ENCODE peak calls at places on chromosomes 5 and 9, in four cellular contexts. H, A, G and M are unnamed samples.

GRCh38 chr5:139783436-139783955 is 12.1 kb upstream of the PSD2 start:
- DNase-seq in H (no peak), A (no peak), G (peak; percentile 46), M (no peak)

GRCh38 chr5:170788626-170789304 is 5.2 kb downstream of the GABRP start:
- DNase-seq in H (no peak), A (no peak), G (no peak), M (no peak)

GRCh38 chr5:169018980-169019379 is 282.0 kb downstream of the SLIT3 start:
- DNase-seq in H (no peak), A (no peak), G (no peak), M (peak; percentile 11)

GRCh38 chr9:91532325-91532724 is 108.7 kb upstream of the NFIL3 start:
- DNase-seq in H (no peak), A (no peak), G (no peak), M (no peak)

GRCh38 chr5:387491-388265 is 55.3 kb upstream of the EXOC3 start:
- DNase-seq in H (no peak), A (no peak), G (no peak), M (no peak)

GRCh38 chr9:36132081-36132480 is 4.5 kb upstream of the GLIPR2 start:
- DNase-seq in H (no peak), A (no peak), G (no peak), M (no peak)

GRCh38 chr5:151222769-151223446 is 984 bp downstream of the CCDC69 start:
- DNase-seq in H (peak; percentile 13), A (peak; percentile 41), G (peak; percentile 69), M (peak; percentile 57)

GRCh38 chr9:692636-693459 is 148.6 kb upstream of the DMRT1 start:
- DNase-seq in H (no peak), A (no peak), G (no peak), M (no peak)

GRCh38 chr5:102975040-102975439 is 144.9 kb downstream of the GIN1 start:
- DNase-seq in H (no peak), A (no peak), G (no peak), M (no peak)

GRCh38 chr9:37719526-37719925 is 34.1 kb upstream of the TRMT10B start:
- DNase-seq in H (no peak), A (no peak), G (no peak), M (no peak)

GRCh38 chr5:34597034-34597433 is 59.1 kb upstream of the RAI14 start:
- DNase-seq in H (no peak), A (no peak), G (no peak), M (no peak)

GRCh38 chr9:123326662-123327093 is 29.3 kb upstream of the CRB2 start:
- DNase-seq in H (no peak), A (no peak), G (no peak), M (no peak)

GRCh38 chr9:33106827-33107621 is 30.6 kb upstream of the SMU1 start:
- DNase-seq in H (no peak), A (peak; percentile 42), G (peak; percentile 76), M (peak; percentile 73)

GRCh38 chr9:21392270-21392669 is 7.1 kb upstream of the IFNA2 start:
- DNase-seq in H (peak; percentile 83), A (no peak), G (no peak), M (no peak)

GRCh38 chr9:3857673-3858072 is 331.9 kb upstream of the RFX3 start:
- DNase-seq in H (no peak), A (no peak), G (no peak), M (no peak)

GRCh38 chr9:14524881-14525515 is 168.2 kb downstream of the ZDHHC21 start:
- DNase-seq in H (no peak), A (no peak), G (no peak), M (no peak)

GRCh38 chr9:137492464-137493162 is 33.5 kb upstream of the NSMF start:
- DNase-seq in H (peak; percentile 58), A (peak; percentile 35), G (no peak), M (no peak)

GRCh38 chr9:81562221-81563019 is 126.9 kb downstream of the TLE1 start:
- DNase-seq in H (peak; percentile 51), A (peak; percentile 74), G (peak; percentile 77), M (peak; percentile 76)

GRCh38 chr5:113660848-113661247 is 147.4 kb downstream of the YTHDC2 start:
- DNase-seq in H (no peak), A (no peak), G (no peak), M (no peak)

GRCh38 chr9:137205126-137206069 is at the start of the genes NDOR1 and TMEM203:
- DNase-seq in H (peak; percentile 84), A (peak; percentile 92), G (peak; percentile 96), M (peak; percentile 94)

GRCh38 chr9:135909371-135909770 is 2.0 kb upstream of the CAMSAP1 start:
- DNase-seq in H (no peak), A (no peak), G (no peak), M (no peak)

DNA sequence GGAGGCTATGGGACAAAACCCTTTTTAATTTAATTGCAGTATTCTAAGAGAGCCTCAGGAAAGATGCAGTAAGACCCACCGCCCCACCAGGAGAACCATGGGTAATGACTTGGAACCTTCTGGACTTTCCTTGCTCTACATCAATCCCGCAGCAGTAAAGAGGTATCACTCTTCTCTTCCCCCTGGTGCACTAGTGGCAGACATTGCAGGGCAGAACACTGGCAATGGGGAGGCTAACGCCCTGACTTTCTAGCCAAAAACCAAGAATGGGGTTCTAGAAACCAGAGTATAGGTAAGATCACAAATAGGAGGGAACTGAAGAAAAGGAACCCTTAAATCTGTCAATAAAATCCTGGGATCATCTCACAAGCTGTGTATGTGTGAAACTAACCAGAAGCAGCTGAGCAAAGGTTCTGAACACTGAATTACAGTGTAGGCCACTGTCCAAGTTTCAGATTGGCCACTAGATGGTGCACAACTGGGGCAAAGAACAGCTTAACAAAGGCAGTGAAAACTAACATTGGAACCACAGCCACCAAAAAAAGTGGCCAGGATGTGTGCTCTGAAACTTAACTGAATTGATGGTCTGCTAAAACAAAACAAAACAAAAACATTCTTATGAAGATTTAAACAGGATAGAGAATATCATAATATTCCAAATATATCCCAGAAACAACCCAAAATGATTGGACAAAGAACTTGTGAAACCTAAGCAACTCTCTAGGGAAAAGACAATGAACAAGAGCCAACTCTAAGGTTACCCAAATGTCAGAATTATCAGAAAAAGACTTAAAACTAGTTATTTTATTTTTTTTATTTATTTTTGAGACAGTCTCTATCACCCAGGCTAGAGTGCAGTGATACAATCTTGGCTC is 6.6 kb upstream of the FAM151B start:
- DNase-seq in H (peak; percentile 63), A (no peak), G (no peak), M (peak; percentile 31)
- TF ChIP-seq CTCF in H (peak; percentile 68), A (peak; percentile 37), G (peak; percentile 47), M (peak; percentile 34)

GRCh38 chr9:76459691-76460635 is 981 bp downstream of the GCNT1 start:
- DNase-seq in H (peak; percentile 29), A (peak; percentile 29), G (no peak), M (peak; percentile 20)
- H3K4me1 ChIP-seq in H (peaks cover 22% of the 10 kb centered on the region), A (peaks cover 4% of the 10 kb centered on the region), G (peaks cover 9% of the 10 kb centered on the region), M (peaks cover 6% of the 10 kb centered on the region)

GRCh38 chr5:133049726-133050048 is 2.1 kb upstream of the HSPA4 start:
- DNase-seq in H (peak; percentile 49), A (no peak), G (no peak), M (no peak)

GRCh38 chr5:133050500-133050899 is 1.3 kb upstream of the HSPA4 start:
- DNase-seq in H (no peak), A (no peak), G (no peak), M (no peak)

GRCh38 chr5:133051547-133052316 is at the start of gene HSPA4:
- DNase-seq in H (peak; percentile 99), A (peak; percentile 97), G (peak; percentile 98), M (peak; percentile 98)

GRCh38 chr5:133052317-133053175 is 733 bp downstream of the HSPA4 start:
- DNase-seq in H (peak; percentile 52), A (peak; percentile 71), G (peak; percentile 72), M (peak; percentile 75)

GRCh38 chr5:133051117-133051546 is 681 bp upstream of the HSPA4 start:
- DNase-seq in H (no peak), A (no peak), G (no peak), M (no peak)
- TF ChIP-seq CTCF in H (no peak), A (no peak), G (no peak), M (no peak)

GRCh38 chr5:61301820-61302563 is 30.1 kb upstream of the ZSWIM6 start:
- DNase-seq in H (peak; percentile 96), A (peak; percentile 72), G (peak; percentile 83), M (peak; percentile 89)

GRCh38 chr5:61301345-61301744 is 30.7 kb upstream of the ZSWIM6 start:
- DNase-seq in H (no peak), A (no peak), G (no peak), M (no peak)

GRCh38 chr5:61306531-61307195 is 25.4 kb upstream of the ZSWIM6 start:
- DNase-seq in H (peak; percentile 77), A (no peak), G (no peak), M (no peak)

GRCh38 chr5:61304611-61305369 is 27.3 kb upstream of the ZSWIM6 start:
- DNase-seq in H (peak; percentile 98), A (no peak), G (no peak), M (no peak)

GRCh38 chr5:61303348-61303747 is 28.7 kb upstream of the ZSWIM6 start:
- DNase-seq in H (no peak), A (no peak), G (no peak), M (no peak)
- H3K4me1 ChIP-seq in H (peaks cover 82% of the 10 kb centered on the region), A (no peaks in the 10 kb centered on the region), G (peaks cover 24% of the 10 kb centered on the region), M (peaks cover 8% of the 10 kb centered on the region)

DNA sequence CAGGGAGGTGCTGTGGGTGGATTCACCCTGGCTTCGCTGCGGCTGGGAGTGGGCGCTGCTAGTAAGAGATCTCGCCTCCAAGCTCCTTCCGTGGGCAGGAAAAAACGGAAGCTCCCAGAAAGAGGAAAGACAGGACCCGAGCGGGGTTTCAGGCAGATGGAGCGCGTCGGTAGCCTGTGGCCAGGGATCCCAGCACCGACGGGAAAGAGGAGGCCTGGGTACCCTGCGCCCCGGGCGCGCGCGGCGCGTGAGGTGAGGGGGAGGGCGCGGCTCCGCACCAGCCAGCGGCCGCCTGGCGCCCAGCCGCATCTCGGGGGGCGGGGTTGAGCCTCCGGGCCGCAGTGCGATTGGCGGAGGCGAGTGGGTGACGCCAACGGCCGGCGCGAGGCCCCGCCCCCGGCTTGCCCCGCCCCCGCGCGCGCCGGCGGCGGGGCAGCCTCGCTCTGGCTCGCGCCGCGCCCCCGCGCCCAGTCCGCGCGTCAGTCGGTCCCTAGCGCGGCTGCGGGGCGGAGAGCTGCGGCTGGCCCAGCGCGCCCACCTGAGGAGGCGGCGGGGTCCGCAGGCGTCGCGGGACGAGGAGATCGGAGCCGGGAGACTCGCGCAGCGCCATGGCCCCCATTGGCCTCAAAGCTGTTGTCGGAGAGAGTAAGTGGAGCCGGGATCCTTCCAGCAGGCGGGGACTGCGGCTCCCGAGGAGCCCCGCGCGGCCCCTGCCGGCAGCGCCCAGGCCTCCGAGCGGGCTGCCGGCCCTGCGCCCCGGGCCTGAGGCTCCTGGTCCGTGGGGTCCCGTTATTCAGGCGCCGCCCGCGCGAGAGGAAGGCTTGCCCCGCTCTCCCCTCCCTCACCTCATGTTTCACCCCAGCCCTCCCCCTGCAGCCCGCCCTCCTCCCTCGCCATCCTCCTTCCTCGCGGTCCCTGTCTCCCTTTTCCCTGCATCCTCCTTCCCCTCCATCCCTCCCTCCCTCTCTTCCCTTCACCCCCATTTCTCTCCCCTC is at the start of gene STXBP1:
- DNase-seq in H (peak; percentile 81), A (peak; percentile 95), G (peak; percentile 93), M (peak; percentile 92)
- TF ChIP-seq CTCF in H (peak; percentile 10), A (no peak), G (no peak), M (no peak)

GRCh38 chr5:149421834-149422233 is 42.7 kb upstream of the IL17B start:
- DNase-seq in H (no peak), A (no peak), G (no peak), M (no peak)
- H3K4me1 ChIP-seq in H (peaks cover 23% of the 10 kb centered on the region), A (no peaks in the 10 kb centered on the region), G (peaks cover 10% of the 10 kb centered on the region), M (peaks cover 40% of the 10 kb centered on the region)